ENCODE peak calls at places on chromosomes 7 and 10, in four cellular contexts. G is H1, A is mesenchymal stem cell, U is trophoblast cell. W is an unnamed sample.

GRCh38 chr10:53315709-53316108 is 543.1 kb upstream of the MBL2 start:
- DNase-seq in A (no peak), U (no peak), G (no peak), W (no peak)

GRCh38 chr7:6520163-6520981 is 30.9 kb downstream of the GRID2IP start:
- DNase-seq in G (no peak), U (no peak), A (no peak), W (no peak)

GRCh38 chr10:35342381-35342780 is 6.1 kb downstream of the CCNY start:
- DNase-seq in U (no peak), G (no peak), A (no peak), W (no peak)

GRCh38 chr7:88115258-88116195 is 104.3 kb downstream of the SRI start:
- DNase-seq in G (no peak), U (no peak), A (no peak), W (no peak)

GRCh38 chr10:119871881-119872609 is 598 bp downstream of the MCMBP start:
- DNase-seq in A (peak), U (peak), G (no peak), W (peak)

GRCh38 chr10:22900841-22901601 is 26.8 kb upstream of the ARMC3 start:
- DNase-seq in A (no peak), G (no peak), U (no peak), W (no peak)

GRCh38 chr7:131039836-131040235 is 287.8 kb upstream of the MKLN1 start:
- DNase-seq in G (no peak), A (no peak), U (no peak), W (no peak)

GRCh38 chr7:44471850-44472249 is 18.6 kb downstream of the NUDCD3 start:
- DNase-seq in U (no peak), A (peak), G (no peak), W (no peak)

GRCh38 chr7:151125459-151125834 is 39.2 kb downstream of the AGAP3 start:
- DNase-seq in A (peak), U (no peak), G (no peak), W (peak)

GRCh38 chr10:125123363-125124113 is 36.8 kb downstream of the CTBP2 start:
- DNase-seq in G (no peak), U (peak), A (peak), W (no peak)

GRCh38 chr7:621572-622285 is 102.1 kb upstream of the PDGFA start:
- DNase-seq in A (no peak), G (no peak), U (no peak), W (no peak)

GRCh38 chr7:142787034-142787768 is 16.4 kb downstream of the PRSS2 start:
- DNase-seq in G (no peak), U (no peak), A (no peak), W (no peak)

GRCh38 chr10:86798636-86799035 is 42.2 kb downstream of the BMPR1A start:
- DNase-seq in G (no peak), U (no peak), A (peak), W (no peak)

GRCh38 chr7:112619343-112619742 is 138.6 kb downstream of the LSMEM1 start:
- DNase-seq in A (no peak), G (no peak), U (no peak), W (no peak)

GRCh38 chr10:128978211-128978610 is 488.8 kb upstream of the MGMT start:
- DNase-seq in G (no peak), A (no peak), U (no peak), W (no peak)

GRCh38 chr10:29736325-29737208 is 101.8 kb upstream of the SVIL start:
- DNase-seq in U (peak), A (peak), G (no peak), W (peak)

GRCh38 chr7:44390701-44391100 is 65.3 kb upstream of the CAMK2B start:
- DNase-seq in G (no peak), U (no peak), A (no peak), W (no peak)

GRCh38 chr7:151013728-151014497 is 10.4 kb downstream of the ATG9B start:
- DNase-seq in A (no peak), U (peak), G (peak), W (peak)

GRCh38 chr10:17001961-17002749 is 127.5 kb downstream of the CUBN start:
- DNase-seq in G (no peak), U (no peak), A (peak), W (no peak)

GRCh38 chr10:4914213-4914850 is 48.9 kb upstream of the AKR1C1 start:
- DNase-seq in U (no peak), A (no peak), G (no peak), W (no peak)

GRCh38 chr7:137717811-137718271 is 128.9 kb downstream of the DGKI start:
- DNase-seq in A (peak), G (peak), U (no peak), W (peak)

DNA sequence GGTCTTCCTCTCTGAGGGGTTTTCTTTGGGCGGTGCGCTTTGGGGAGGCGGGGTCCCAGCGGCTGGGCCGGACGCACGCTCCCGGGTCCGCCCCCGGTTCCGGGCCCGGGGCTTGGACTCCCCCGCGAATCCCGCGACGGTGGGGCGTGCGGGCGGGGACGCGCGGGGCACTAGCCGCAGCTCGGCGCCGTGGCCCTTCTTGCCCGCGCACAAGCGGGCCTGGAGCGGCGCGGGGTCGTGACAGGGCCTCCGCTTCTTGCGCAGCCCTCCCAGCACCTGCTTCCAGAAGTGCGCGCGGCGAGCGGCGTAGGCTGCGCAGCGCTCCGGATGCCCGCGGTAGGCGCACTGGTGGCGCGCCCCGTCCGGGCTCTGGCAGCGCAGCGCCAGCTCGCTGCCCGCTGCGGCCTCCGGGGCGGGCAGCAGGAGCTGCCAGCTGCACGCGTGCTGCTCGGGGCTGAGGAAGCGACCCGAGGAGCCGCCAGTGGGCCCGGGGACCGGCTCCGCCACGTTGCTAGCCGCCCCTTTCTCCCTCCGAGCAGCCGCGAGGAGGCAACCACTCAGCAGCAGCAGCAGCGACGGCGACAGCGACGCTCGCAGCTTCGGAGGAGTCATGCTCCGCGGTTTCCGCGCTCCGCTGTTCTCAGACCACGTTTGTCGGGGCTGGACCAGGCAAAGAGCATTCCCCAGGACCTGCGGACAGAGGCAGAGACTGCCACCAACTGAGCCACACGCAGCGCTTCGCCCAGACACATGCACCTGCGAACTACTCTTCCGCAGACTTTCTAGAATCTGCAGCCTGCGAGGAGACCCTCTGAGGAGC is 718 bp downstream of the FGFBP3 start:
- DNase-seq in U (peak), G (no peak), A (peak), W (no peak)
- H4K8ac ChIP-seq in U (peak), G (peak), A (peak), W (no peak)

GRCh38 chr10:43647576-43647975 is 1.1 kb downstream of the ZNF32 start:
- DNase-seq in G (no peak), U (peak), A (no peak), W (no peak)
- H3K4me3 ChIP-seq in G (peak), U (no peak), A (peak), W (peak)

GRCh38 chr10:93437000-93437945 is 44.9 kb downstream of the MYOF start:
- DNase-seq in G (no peak), A (peak), U (peak), W (no peak)

GRCh38 chr10:93436577-93436976 is 45.6 kb downstream of the MYOF start:
- DNase-seq in G (no peak), U (peak), A (peak), W (no peak)

GRCh38 chr10:93435061-93435491 is 47.1 kb downstream of the MYOF start:
- DNase-seq in A (peak), G (no peak), U (no peak), W (no peak)

GRCh38 chr10:93437946-93438795 is 44.0 kb downstream of the MYOF start:
- DNase-seq in G (no peak), U (peak), A (peak), W (no peak)

GRCh38 chr10:93435621-93436385 is 46.3 kb downstream of the MYOF start:
- DNase-seq in G (no peak), A (peak), U (no peak), W (peak)
- H2BK12ac ChIP-seq in G (peak), A (peak), U (peak), W (no peak)

DNA sequence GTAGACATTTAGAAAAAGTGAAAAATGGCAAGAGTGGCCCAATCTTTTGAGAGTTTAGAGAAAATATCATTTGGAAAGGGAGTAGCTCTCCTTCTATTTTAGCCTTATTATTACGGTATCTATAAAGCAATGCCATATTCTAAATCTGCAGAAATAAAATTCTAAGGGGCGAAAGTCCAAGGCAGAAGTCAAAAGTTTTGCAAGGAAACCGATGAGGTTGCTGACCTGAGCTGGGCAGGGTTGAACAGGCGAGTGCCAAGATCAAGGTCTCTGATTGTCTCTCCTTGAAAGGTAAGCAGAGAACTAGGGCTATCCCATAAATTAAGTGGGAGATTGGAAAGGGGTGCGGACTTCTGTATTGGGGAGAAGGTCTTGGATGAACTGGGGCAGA is 11.7 kb downstream of the TRIM56 start:
- DNase-seq in U (no peak), A (no peak), G (no peak), W (no peak)
- H4K8ac ChIP-seq in U (no peak), A (no peak), G (no peak), W (no peak)

GRCh38 chr10:107914450-107915276 is 750.2 kb upstream of the SORCS1 start:
- DNase-seq in A (peak), G (no peak), U (no peak), W (peak)
- H3K4me3 ChIP-seq in A (peak), G (peak), U (peak), W (peak)

GRCh38 chr7:105698531-105698930 is 117.2 kb upstream of the EFCAB10 start:
- DNase-seq in G (no peak), A (no peak), U (peak), W (no peak)
- H2BK12ac ChIP-seq in G (peak), A (no peak), U (no peak), W (no peak)

W was measured in neuronal stem cell.